ENCODE peak calls at places on chromosomes 4 and X, in four cellular contexts. One of them, this sample, is unnamed.

GRCh38 chr4:73705056-73705432 is 35.3 kb upstream of the CXCL8 start:
- DNase-seq in HepG2: no peak
- DNase-seq in A549: peak
- DNase-seq in endothelial cell of umbilical vein: peak
- DNase-seq in this sample: no peak

GRCh38 chr4:1081689-1082040 is 31.7 kb downstream of the RNF212 start:
- DNase-seq in HepG2: no peak
- DNase-seq in A549: peak
- DNase-seq in endothelial cell of umbilical vein: no peak
- DNase-seq in this sample: peak

GRCh38 chrX:114717921-114718320 is 134.0 kb downstream of the HTR2C start:
- DNase-seq in HepG2: no peak
- DNase-seq in A549: peak
- DNase-seq in endothelial cell of umbilical vein: no peak
- DNase-seq in this sample: peak

GRCh38 chr4:20251796-20252655 is at the start of gene SLIT2:
- DNase-seq in HepG2: peak
- DNase-seq in A549: peak
- DNase-seq in endothelial cell of umbilical vein: peak
- DNase-seq in this sample: peak

GRCh38 chr4:154611833-154612232 is 623 bp downstream of the FGG start:
- DNase-seq in HepG2: no peak
- DNase-seq in A549: no peak
- DNase-seq in endothelial cell of umbilical vein: no peak
- DNase-seq in this sample: no peak

GRCh38 chr4:168560184-168560834 is 63.5 kb downstream of the PALLD start:
- DNase-seq in HepG2: no peak
- DNase-seq in A549: no peak
- DNase-seq in endothelial cell of umbilical vein: peak
- DNase-seq in this sample: no peak

GRCh38 chr4:84870398-84871163 is 95.9 kb downstream of the WDFY3 start:
- DNase-seq in HepG2: peak
- DNase-seq in A549: peak
- DNase-seq in endothelial cell of umbilical vein: peak
- DNase-seq in this sample: no peak

GRCh38 chrX:80266979-80267378 is 153.3 kb upstream of the TENT5D start:
- DNase-seq in HepG2: no peak
- DNase-seq in A549: no peak
- DNase-seq in endothelial cell of umbilical vein: no peak
- DNase-seq in this sample: no peak

GRCh38 chr4:155403886-155404285 is 27.1 kb upstream of the MAP9 start:
- DNase-seq in HepG2: no peak
- DNase-seq in A549: peak
- DNase-seq in endothelial cell of umbilical vein: peak
- DNase-seq in this sample: peak

GRCh38 chrX:107576841-107577240 is 51.5 kb upstream of the PRPS1 start:
- DNase-seq in HepG2: no peak
- DNase-seq in A549: no peak
- DNase-seq in endothelial cell of umbilical vein: no peak
- DNase-seq in this sample: no peak

GRCh38 chr4:56650259-56651070 is 30.6 kb downstream of the HOPX start:
- DNase-seq in HepG2: no peak
- DNase-seq in A549: no peak
- DNase-seq in endothelial cell of umbilical vein: no peak
- DNase-seq in this sample: no peak

GRCh38 chrX:154082396-154083133 is 15.0 kb downstream of the MECP2 start:
- DNase-seq in HepG2: no peak
- DNase-seq in A549: peak
- DNase-seq in endothelial cell of umbilical vein: peak
- DNase-seq in this sample: no peak

GRCh38 chrX:63917296-63917695 is 132.3 kb upstream of the ARHGEF9 start:
- DNase-seq in HepG2: no peak
- DNase-seq in A549: no peak
- DNase-seq in endothelial cell of umbilical vein: no peak
- DNase-seq in this sample: no peak

DNA sequence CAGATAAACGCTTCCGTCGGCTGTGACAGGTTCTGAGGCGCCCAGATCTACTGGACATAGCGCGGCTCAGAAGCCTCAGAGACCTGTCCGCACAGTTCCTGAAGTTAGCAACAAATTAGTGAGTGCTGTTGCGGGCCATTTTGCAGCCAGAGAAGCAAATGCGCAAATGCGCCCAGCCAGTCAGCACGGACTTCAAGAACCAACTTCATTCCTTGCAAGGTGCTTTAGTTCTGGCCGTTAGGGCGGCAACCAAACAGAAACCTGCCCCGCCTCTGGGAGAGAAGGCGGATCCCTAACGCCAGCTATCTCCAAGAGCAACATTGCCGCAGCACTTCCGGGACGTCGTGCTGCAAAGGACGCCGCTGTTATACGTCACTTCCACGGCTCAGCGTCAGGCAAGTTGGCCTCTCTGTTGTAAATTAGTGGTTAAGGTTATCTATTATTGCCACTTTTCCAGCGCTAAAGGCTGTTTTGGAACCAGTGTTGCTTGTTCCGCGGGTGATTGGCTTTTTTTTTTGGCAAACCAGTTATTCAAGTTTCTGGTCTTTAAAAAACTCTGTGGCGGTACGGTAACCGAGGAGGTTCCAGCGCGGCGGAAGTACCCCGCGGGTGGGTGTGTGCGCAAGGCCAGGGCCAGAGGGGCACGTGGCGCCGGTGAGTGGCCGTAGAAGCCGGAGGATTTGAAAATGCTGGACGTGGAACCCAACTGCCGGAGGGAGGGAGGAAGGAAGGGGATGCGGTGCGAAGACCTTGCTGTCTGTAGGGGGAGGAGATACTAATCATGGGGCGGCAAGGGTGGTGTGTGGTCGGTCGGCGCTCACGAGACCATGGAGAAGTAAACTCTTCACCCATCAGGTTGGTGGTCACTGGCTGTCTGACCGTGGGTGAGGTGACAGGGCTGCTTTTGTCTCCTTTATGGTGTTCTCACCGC is at the start of gene GAR1:
- DNase-seq in HepG2: peak
- DNase-seq in A549: peak
- DNase-seq in endothelial cell of umbilical vein: peak
- DNase-seq in this sample: peak
- TF ChIP-seq POLR2A in HepG2: peak
- TF ChIP-seq POLR2A in A549: peak
- TF ChIP-seq POLR2A in endothelial cell of umbilical vein: peak
- TF ChIP-seq POLR2A in this sample: peak

DNA sequence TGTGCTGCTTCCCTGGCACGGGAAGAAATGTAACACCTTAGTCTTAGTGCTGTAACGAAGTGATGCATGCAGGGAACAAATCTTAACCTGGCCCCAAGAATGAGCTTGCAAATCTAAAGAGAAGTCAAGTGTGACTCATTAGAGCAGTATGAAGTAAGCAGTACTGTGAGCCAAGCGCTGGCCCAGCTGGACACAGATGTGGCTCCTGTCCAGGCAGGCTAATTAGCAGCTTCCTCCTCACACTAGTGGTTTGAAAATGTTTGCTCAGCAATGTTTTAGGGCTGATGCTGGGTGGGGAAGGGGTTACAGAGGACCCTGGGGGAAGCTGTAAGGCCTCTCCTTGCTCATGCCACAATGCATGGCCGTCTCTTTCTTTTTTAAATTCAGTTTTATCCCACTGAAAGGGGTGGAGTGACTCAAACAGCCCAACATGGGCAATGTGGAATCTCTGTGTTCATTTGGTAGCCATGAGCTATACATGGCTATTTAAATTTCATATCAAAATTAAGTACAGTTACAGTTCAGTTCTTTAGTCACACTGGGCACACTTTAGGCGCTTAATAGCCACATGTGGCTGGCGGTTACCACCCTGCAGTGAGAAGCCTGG is 48.9 kb downstream of the MAP7D2 start:
- DNase-seq in HepG2: no peak
- DNase-seq in A549: peak
- DNase-seq in endothelial cell of umbilical vein: peak
- DNase-seq in this sample: peak
- TF ChIP-seq MAX in HepG2: no peak
- TF ChIP-seq MAX in A549: no peak
- TF ChIP-seq MAX in endothelial cell of umbilical vein: no peak
- TF ChIP-seq MAX in this sample: no peak

GRCh38 chr4:6824772-6825402 is 42.4 kb downstream of the KIAA0232 start:
- DNase-seq in HepG2: no peak
- DNase-seq in A549: no peak
- DNase-seq in endothelial cell of umbilical vein: no peak
- DNase-seq in this sample: no peak

GRCh38 chr4:6825403-6825802 is 42.9 kb downstream of the KIAA0232 start:
- DNase-seq in HepG2: no peak
- DNase-seq in A549: no peak
- DNase-seq in endothelial cell of umbilical vein: no peak
- DNase-seq in this sample: no peak

GRCh38 chr4:6820695-6821094 is 38.2 kb downstream of the KIAA0232 start:
- DNase-seq in HepG2: no peak
- DNase-seq in A549: no peak
- DNase-seq in endothelial cell of umbilical vein: no peak
- DNase-seq in this sample: no peak

GRCh38 chr4:6826781-6827508 is 44.4 kb downstream of the KIAA0232 start:
- DNase-seq in HepG2: no peak
- DNase-seq in A549: no peak
- DNase-seq in endothelial cell of umbilical vein: no peak
- DNase-seq in this sample: no peak

GRCh38 chr4:6824071-6824470 is 41.5 kb downstream of the KIAA0232 start:
- DNase-seq in HepG2: no peak
- DNase-seq in A549: no peak
- DNase-seq in endothelial cell of umbilical vein: peak
- DNase-seq in this sample: no peak
- TF ChIP-seq MYC in HepG2: no peak
- TF ChIP-seq MYC in A549: no peak
- TF ChIP-seq MYC in endothelial cell of umbilical vein: no peak
- TF ChIP-seq MYC in this sample: no peak

GRCh38 chr4:139297001-139297410 is 4.3 kb upstream of the NAA15 start:
- DNase-seq in HepG2: peak
- DNase-seq in A549: no peak
- DNase-seq in endothelial cell of umbilical vein: no peak
- DNase-seq in this sample: peak

GRCh38 chr4:139301143-139301820 is at the start of gene NAA15:
- DNase-seq in HepG2: peak
- DNase-seq in A549: peak
- DNase-seq in endothelial cell of umbilical vein: peak
- DNase-seq in this sample: peak

GRCh38 chr4:139300431-139301142 is 718 bp upstream of the NAA15 start:
- DNase-seq in HepG2: no peak
- DNase-seq in A549: peak
- DNase-seq in endothelial cell of umbilical vein: peak
- DNase-seq in this sample: peak

GRCh38 chr4:139299536-139299935 is 1.8 kb upstream of the NAA15 start:
- DNase-seq in HepG2: no peak
- DNase-seq in A549: no peak
- DNase-seq in endothelial cell of umbilical vein: no peak
- DNase-seq in this sample: no peak

GRCh38 chr4:139295317-139296299 is 5.7 kb upstream of the NAA15 start:
- DNase-seq in HepG2: peak
- DNase-seq in A549: peak
- DNase-seq in endothelial cell of umbilical vein: peak
- DNase-seq in this sample: peak
- TF ChIP-seq POLR2A in HepG2: peak
- TF ChIP-seq POLR2A in A549: peak
- TF ChIP-seq POLR2A in endothelial cell of umbilical vein: peak
- TF ChIP-seq POLR2A in this sample: peak

DNA sequence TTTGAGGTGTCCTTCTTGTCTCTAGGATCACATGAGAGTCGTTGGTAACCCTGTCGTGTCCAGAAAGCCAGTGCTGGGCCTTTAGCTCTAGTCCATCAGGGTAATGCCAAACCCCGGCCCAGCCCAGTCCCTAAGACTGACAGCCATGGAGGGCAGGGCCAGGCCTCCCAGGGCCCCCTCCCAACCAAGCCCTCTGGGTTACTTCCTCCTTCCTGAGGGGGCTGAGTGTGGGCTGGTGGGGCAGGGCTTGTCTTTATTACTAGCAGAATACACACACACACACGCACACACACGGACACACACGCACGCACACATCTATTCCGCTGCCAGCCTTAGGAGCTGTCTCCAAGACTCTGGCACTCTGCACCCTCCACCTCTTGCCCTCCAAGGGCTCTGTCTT is 35.6 kb upstream of the CDKN2AIP start:
- DNase-seq in HepG2: no peak
- DNase-seq in A549: no peak
- DNase-seq in endothelial cell of umbilical vein: no peak
- DNase-seq in this sample: peak
- TF ChIP-seq MAX in HepG2: no peak
- TF ChIP-seq MAX in A549: no peak
- TF ChIP-seq MAX in endothelial cell of umbilical vein: no peak
- TF ChIP-seq MAX in this sample: no peak

DNA sequence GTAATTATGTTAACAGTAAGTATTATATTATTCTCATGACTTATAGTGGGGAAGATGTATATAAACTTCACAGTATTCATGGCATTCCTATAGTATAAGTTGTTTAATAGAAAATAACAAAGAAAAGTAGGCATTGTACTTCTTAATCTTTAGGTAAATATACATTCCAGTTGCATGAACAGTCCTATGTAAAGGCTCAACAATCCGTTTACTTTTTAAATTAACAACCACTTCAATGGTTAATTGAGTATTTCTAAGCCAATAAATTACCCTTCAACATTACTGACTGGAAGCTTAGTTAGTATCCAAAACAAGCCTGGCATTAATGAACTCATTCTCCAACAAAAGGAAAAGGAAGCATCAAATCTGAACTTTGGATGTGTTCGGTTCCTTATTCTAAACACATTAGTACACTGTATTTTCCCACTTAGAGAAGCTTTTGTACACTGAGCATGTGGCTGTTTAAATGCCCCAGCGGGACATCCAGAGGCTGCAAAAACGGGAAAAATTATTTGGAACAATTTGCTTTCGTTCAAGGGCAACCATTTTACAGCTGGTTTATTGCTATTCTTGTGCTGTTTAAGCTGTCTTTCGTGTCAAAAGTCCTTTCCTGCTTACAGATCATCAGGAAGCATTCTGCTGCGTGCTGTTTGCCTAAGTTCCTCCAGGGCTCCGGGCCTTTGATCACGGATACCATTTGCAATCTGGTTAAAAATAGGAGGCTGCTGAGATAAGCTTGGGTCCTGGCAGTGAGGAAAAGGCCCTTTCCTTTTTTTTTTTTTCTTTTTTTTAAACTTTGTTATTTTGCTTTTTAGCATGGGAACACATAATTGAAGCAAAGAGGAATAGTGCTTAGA is 460.3 kb downstream of the SPRY1 start:
- DNase-seq in HepG2: peak
- DNase-seq in A549: peak
- DNase-seq in endothelial cell of umbilical vein: peak
- DNase-seq in this sample: peak
- TF ChIP-seq MYC in HepG2: peak
- TF ChIP-seq MYC in A549: no peak
- TF ChIP-seq MYC in endothelial cell of umbilical vein: no peak
- TF ChIP-seq MYC in this sample: no peak

GRCh38 chr4:3045500-3045850 is 28.9 kb downstream of the HTT-AS start:
- DNase-seq in HepG2: no peak
- DNase-seq in A549: peak
- DNase-seq in endothelial cell of umbilical vein: no peak
- DNase-seq in this sample: peak
- TF ChIP-seq POLR2A in HepG2: no peak
- TF ChIP-seq POLR2A in A549: no peak
- TF ChIP-seq POLR2A in endothelial cell of umbilical vein: no peak
- TF ChIP-seq POLR2A in this sample: no peak

GRCh38 chr4:184170996-184171395 is 46.7 kb downstream of the ENPP6 start:
- DNase-seq in HepG2: no peak
- DNase-seq in A549: no peak
- DNase-seq in endothelial cell of umbilical vein: no peak
- DNase-seq in this sample: no peak
- TF ChIP-seq MAX in HepG2: no peak
- TF ChIP-seq MAX in A549: no peak
- TF ChIP-seq MAX in endothelial cell of umbilical vein: no peak
- TF ChIP-seq MAX in this sample: no peak

GRCh38 chr4:177194906-177195305 is 114.8 kb upstream of the NEIL3 start:
- DNase-seq in HepG2: no peak
- DNase-seq in A549: no peak
- DNase-seq in endothelial cell of umbilical vein: no peak
- DNase-seq in this sample: peak
- TF ChIP-seq MYC in HepG2: no peak
- TF ChIP-seq MYC in A549: no peak
- TF ChIP-seq MYC in endothelial cell of umbilical vein: no peak
- TF ChIP-seq MYC in this sample: no peak

This sample was measured in NB4.